ENCODE peak calls at places on chromosomes 11 and 22, in eight cellular contexts. One of them, this sample, is unnamed.

GRCh38 chr11:126480015-126480409 is 124.5 kb downstream of the ST3GAL4 start:
- DNase-seq in AG04450: no peak
- DNase-seq in dorsolateral prefrontal cortex: no peak
- DNase-seq in epithelial cell of esophagus: no peak
- DNase-seq in WTC11: no peak
- DNase-seq in glutamatergic neuron: peak; percentile 3
- DNase-seq in ovary: no peak
- DNase-seq in A549: no peak
- DNase-seq in this sample: no peak

GRCh38 chr11:29159552-29160465 is 857.0 kb downstream of the KCNA4 start:
- DNase-seq in glutamatergic neuron: peak; percentile 53
- DNase-seq in dorsolateral prefrontal cortex: peak; percentile 18
- DNase-seq in AG04450: peak; percentile 55
- DNase-seq in ovary: no peak
- DNase-seq in A549: peak; percentile 28
- DNase-seq in epithelial cell of esophagus: peak; percentile 72
- DNase-seq in WTC11: peak; percentile 64
- DNase-seq in this sample: no peak

GRCh38 chr11:44506375-44507016 is 59.0 kb upstream of the CD82 start:
- DNase-seq in A549: no peak
- DNase-seq in epithelial cell of esophagus: no peak
- DNase-seq in AG04450: no peak
- DNase-seq in ovary: no peak
- DNase-seq in glutamatergic neuron: no peak
- DNase-seq in dorsolateral prefrontal cortex: no peak
- DNase-seq in WTC11: no peak
- DNase-seq in this sample: no peak

GRCh38 chr11:118276422-118276821 is 12.3 kb upstream of the MPZL2 start:
- DNase-seq in WTC11: no peak
- DNase-seq in ovary: no peak
- DNase-seq in AG04450: no peak
- DNase-seq in A549: no peak
- DNase-seq in glutamatergic neuron: no peak
- DNase-seq in epithelial cell of esophagus: peak; percentile 87
- DNase-seq in dorsolateral prefrontal cortex: no peak
- DNase-seq in this sample: no peak

GRCh38 chr11:72036687-72037086 is 38.0 kb downstream of the IL18BP start:
- DNase-seq in WTC11: no peak
- DNase-seq in dorsolateral prefrontal cortex: no peak
- DNase-seq in epithelial cell of esophagus: no peak
- DNase-seq in A549: no peak
- DNase-seq in AG04450: no peak
- DNase-seq in ovary: no peak
- DNase-seq in glutamatergic neuron: no peak
- DNase-seq in this sample: no peak

GRCh38 chr11:125626381-125626950 is 1.5 kb downstream of the CHEK1 start:
- DNase-seq in glutamatergic neuron: peak; percentile 32
- DNase-seq in WTC11: peak; percentile 14
- DNase-seq in A549: peak; percentile 11
- DNase-seq in ovary: no peak
- DNase-seq in dorsolateral prefrontal cortex: no peak
- DNase-seq in epithelial cell of esophagus: no peak
- DNase-seq in AG04450: no peak
- DNase-seq in this sample: no peak

GRCh38 chr11:70095541-70096252 is 17.6 kb downstream of the ANO1 start:
- DNase-seq in AG04450: no peak
- DNase-seq in WTC11: no peak
- DNase-seq in glutamatergic neuron: no peak
- DNase-seq in ovary: no peak
- DNase-seq in A549: no peak
- DNase-seq in dorsolateral prefrontal cortex: no peak
- DNase-seq in epithelial cell of esophagus: no peak
- DNase-seq in this sample: no peak

GRCh38 chr11:2794419-2794795 is 91.2 kb downstream of the CDKN1C start:
- DNase-seq in dorsolateral prefrontal cortex: peak; percentile 0
- DNase-seq in AG04450: no peak
- DNase-seq in A549: no peak
- DNase-seq in WTC11: peak; percentile 4
- DNase-seq in epithelial cell of esophagus: no peak
- DNase-seq in glutamatergic neuron: peak; percentile 9
- DNase-seq in ovary: peak; percentile 7
- DNase-seq in this sample: peak; percentile 8

GRCh38 chr22:36873614-36874308 is 13.0 kb downstream of the NCF4 start:
- DNase-seq in epithelial cell of esophagus: peak; percentile 95
- DNase-seq in ovary: no peak
- DNase-seq in WTC11: peak; percentile 25
- DNase-seq in A549: peak; percentile 67
- DNase-seq in glutamatergic neuron: peak; percentile 37
- DNase-seq in AG04450: no peak
- DNase-seq in dorsolateral prefrontal cortex: no peak
- DNase-seq in this sample: peak; percentile 27

GRCh38 chr11:20566591-20567434 is 32.6 kb upstream of the SLC6A5 start:
- DNase-seq in AG04450: no peak
- DNase-seq in epithelial cell of esophagus: peak; percentile 95
- DNase-seq in glutamatergic neuron: no peak
- DNase-seq in WTC11: no peak
- DNase-seq in ovary: no peak
- DNase-seq in dorsolateral prefrontal cortex: no peak
- DNase-seq in A549: no peak
- DNase-seq in this sample: no peak

GRCh38 chr11:120096756-120097191 is 41.1 kb downstream of the TRIM29 start:
- DNase-seq in epithelial cell of esophagus: no peak
- DNase-seq in glutamatergic neuron: no peak
- DNase-seq in dorsolateral prefrontal cortex: no peak
- DNase-seq in WTC11: no peak
- DNase-seq in ovary: no peak
- DNase-seq in AG04450: no peak
- DNase-seq in A549: no peak
- DNase-seq in this sample: no peak

GRCh38 chr11:70503878-70504240 is 105.5 kb downstream of the CTTN start:
- DNase-seq in dorsolateral prefrontal cortex: no peak
- DNase-seq in glutamatergic neuron: no peak
- DNase-seq in WTC11: no peak
- DNase-seq in A549: no peak
- DNase-seq in ovary: no peak
- DNase-seq in AG04450: no peak
- DNase-seq in epithelial cell of esophagus: no peak
- DNase-seq in this sample: no peak

GRCh38 chr11:70496591-70497535 is 98.5 kb downstream of the CTTN start:
- DNase-seq in glutamatergic neuron: no peak
- DNase-seq in dorsolateral prefrontal cortex: no peak
- DNase-seq in epithelial cell of esophagus: no peak
- DNase-seq in AG04450: no peak
- DNase-seq in ovary: no peak
- DNase-seq in A549: no peak
- DNase-seq in WTC11: no peak
- DNase-seq in this sample: no peak

GRCh38 chr11:79375818-79376550 is 64.8 kb downstream of the TENM4 start:
- DNase-seq in A549: no peak
- DNase-seq in epithelial cell of esophagus: peak; percentile 98
- DNase-seq in glutamatergic neuron: no peak
- DNase-seq in dorsolateral prefrontal cortex: no peak
- DNase-seq in WTC11: peak; percentile 25
- DNase-seq in ovary: no peak
- DNase-seq in AG04450: no peak
- DNase-seq in this sample: no peak

GRCh38 chr11:119493712-119494111 is 70.7 kb upstream of the THY1 start:
- DNase-seq in dorsolateral prefrontal cortex: no peak
- DNase-seq in WTC11: peak; percentile 86
- DNase-seq in A549: no peak
- DNase-seq in epithelial cell of esophagus: peak; percentile 81
- DNase-seq in AG04450: no peak
- DNase-seq in ovary: no peak
- DNase-seq in glutamatergic neuron: no peak
- DNase-seq in this sample: no peak

GRCh38 chr22:35599364-35599763 is 17.8 kb downstream of the MB start:
- DNase-seq in WTC11: no peak
- DNase-seq in AG04450: no peak
- DNase-seq in A549: no peak
- DNase-seq in glutamatergic neuron: no peak
- DNase-seq in dorsolateral prefrontal cortex: no peak
- DNase-seq in ovary: no peak
- DNase-seq in epithelial cell of esophagus: no peak
- DNase-seq in this sample: no peak

GRCh38 chr11:124841186-124841585 is 24.0 kb upstream of the ROBO3 start:
- DNase-seq in dorsolateral prefrontal cortex: no peak
- DNase-seq in glutamatergic neuron: no peak
- DNase-seq in A549: no peak
- DNase-seq in WTC11: no peak
- DNase-seq in epithelial cell of esophagus: peak; percentile 63
- DNase-seq in ovary: no peak
- DNase-seq in AG04450: no peak
- DNase-seq in this sample: no peak

GRCh38 chr11:60945295-60945667 is 6.7 kb downstream of the SLC15A3 start:
- DNase-seq in epithelial cell of esophagus: no peak
- DNase-seq in glutamatergic neuron: no peak
- DNase-seq in WTC11: no peak
- DNase-seq in A549: no peak
- DNase-seq in ovary: no peak
- DNase-seq in dorsolateral prefrontal cortex: no peak
- DNase-seq in AG04450: no peak
- DNase-seq in this sample: no peak

GRCh38 chr11:60942207-60942606 is 9.8 kb downstream of the SLC15A3 start:
- DNase-seq in WTC11: no peak
- DNase-seq in epithelial cell of esophagus: peak; percentile 51
- DNase-seq in AG04450: no peak
- DNase-seq in A549: no peak
- DNase-seq in glutamatergic neuron: peak; percentile 59
- DNase-seq in dorsolateral prefrontal cortex: no peak
- DNase-seq in ovary: no peak
- DNase-seq in this sample: no peak

GRCh38 chr11:60942970-60943565 is 8.9 kb downstream of the SLC15A3 start:
- DNase-seq in A549: no peak
- DNase-seq in dorsolateral prefrontal cortex: no peak
- DNase-seq in ovary: no peak
- DNase-seq in glutamatergic neuron: no peak
- DNase-seq in AG04450: no peak
- DNase-seq in epithelial cell of esophagus: peak; percentile 97
- DNase-seq in WTC11: no peak
- DNase-seq in this sample: no peak

GRCh38 chr11:60946601-60947265 is 5.2 kb downstream of the SLC15A3 start:
- DNase-seq in epithelial cell of esophagus: no peak
- DNase-seq in AG04450: no peak
- DNase-seq in A549: no peak
- DNase-seq in dorsolateral prefrontal cortex: no peak
- DNase-seq in ovary: no peak
- DNase-seq in glutamatergic neuron: no peak
- DNase-seq in WTC11: no peak
- DNase-seq in this sample: no peak

DNA sequence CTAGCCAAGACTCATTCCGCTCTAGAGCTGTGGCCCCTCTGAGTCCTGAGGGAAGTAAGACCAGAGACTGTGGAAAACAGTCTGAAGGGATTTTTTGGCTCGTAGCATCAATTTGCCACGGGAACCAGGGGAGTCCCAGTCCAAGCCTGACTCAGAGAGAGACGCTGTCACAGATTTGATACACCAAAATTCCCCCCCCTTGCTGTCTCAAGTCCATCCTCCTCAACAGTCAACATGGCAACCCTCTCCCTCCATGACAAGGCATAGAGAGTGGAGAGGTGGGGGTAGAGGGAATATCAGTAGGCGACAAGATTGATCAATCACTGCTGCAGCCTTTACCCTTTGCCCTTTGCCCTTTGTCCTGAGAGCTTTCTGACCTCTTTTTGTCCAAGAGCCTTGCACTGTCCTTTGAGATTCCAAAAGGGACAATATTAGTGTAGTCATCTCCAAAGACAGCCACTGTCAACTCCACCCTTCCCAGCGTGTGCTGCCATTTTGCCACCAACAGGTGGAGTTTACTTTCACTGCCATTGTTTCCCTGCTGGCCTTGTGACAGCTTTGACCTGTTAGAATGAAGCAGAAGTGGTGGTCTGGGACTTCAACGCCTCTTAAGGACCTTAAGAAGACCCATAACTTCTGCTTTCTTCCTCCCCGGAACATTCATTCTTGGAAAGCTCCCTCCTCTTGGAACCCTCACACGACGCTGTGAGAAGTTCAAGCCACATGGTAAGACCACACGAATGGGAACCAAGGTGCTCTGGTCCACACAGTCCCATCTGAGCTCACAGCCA is 7.3 kb downstream of the SLC15A3 start:
- DNase-seq in WTC11: no peak
- DNase-seq in epithelial cell of esophagus: no peak
- DNase-seq in ovary: no peak
- DNase-seq in dorsolateral prefrontal cortex: no peak
- DNase-seq in AG04450: no peak
- DNase-seq in glutamatergic neuron: no peak
- DNase-seq in A549: peak; percentile 25
- DNase-seq in this sample: no peak
- TF ChIP-seq CTCF in WTC11: peak; percentile 14
- TF ChIP-seq CTCF in epithelial cell of esophagus: peak; percentile 45
- TF ChIP-seq CTCF in ovary: no peak
- TF ChIP-seq CTCF in dorsolateral prefrontal cortex: no peak
- TF ChIP-seq CTCF in AG04450: peak; percentile 34
- TF ChIP-seq CTCF in glutamatergic neuron: peak; percentile 34
- TF ChIP-seq CTCF in A549: no peak
- TF ChIP-seq CTCF in this sample: no peak

DNA sequence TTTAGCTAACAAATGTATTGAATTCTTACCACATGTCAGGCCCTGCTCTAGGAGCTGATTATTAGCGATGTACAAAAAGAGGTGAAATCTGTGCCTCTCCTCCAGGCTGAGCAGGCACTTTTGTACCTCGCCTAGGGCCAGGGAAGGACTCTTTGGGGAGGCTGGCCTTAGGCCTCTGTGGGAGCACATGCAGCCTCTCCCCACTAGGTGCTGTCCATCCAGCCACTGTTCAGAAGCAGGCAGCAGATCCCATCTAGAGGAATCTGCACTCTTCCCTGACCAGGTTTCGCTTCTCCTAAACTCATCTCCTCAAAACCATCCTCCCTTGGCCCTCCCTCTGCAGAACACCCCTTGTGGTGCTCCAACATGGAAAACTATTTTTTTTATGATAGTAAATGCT is 51.9 kb upstream of the WT1 start:
- DNase-seq in ovary: no peak
- DNase-seq in epithelial cell of esophagus: peak; percentile 3
- DNase-seq in glutamatergic neuron: peak; percentile 26
- DNase-seq in AG04450: no peak
- DNase-seq in WTC11: peak; percentile 34
- DNase-seq in dorsolateral prefrontal cortex: no peak
- DNase-seq in A549: peak; percentile 41
- DNase-seq in this sample: no peak
- TF ChIP-seq CTCF in ovary: no peak
- TF ChIP-seq CTCF in epithelial cell of esophagus: no peak
- TF ChIP-seq CTCF in glutamatergic neuron: peak; percentile 49
- TF ChIP-seq CTCF in AG04450: peak; percentile 29
- TF ChIP-seq CTCF in WTC11: no peak
- TF ChIP-seq CTCF in dorsolateral prefrontal cortex: no peak
- TF ChIP-seq CTCF in A549: no peak
- TF ChIP-seq CTCF in this sample: no peak

GRCh38 chr11:123054301-123055065 is 7.5 kb downstream of the HSPA8 start:
- DNase-seq in dorsolateral prefrontal cortex: no peak
- DNase-seq in epithelial cell of esophagus: peak; percentile 72
- DNase-seq in glutamatergic neuron: no peak
- DNase-seq in A549: peak; percentile 55
- DNase-seq in AG04450: peak; percentile 39
- DNase-seq in ovary: no peak
- DNase-seq in WTC11: no peak
- DNase-seq in this sample: no peak
- TF ChIP-seq CTCF in dorsolateral prefrontal cortex: peak; percentile 87
- TF ChIP-seq CTCF in epithelial cell of esophagus: peak; percentile 69
- TF ChIP-seq CTCF in glutamatergic neuron: peak; percentile 82
- TF ChIP-seq CTCF in A549: peak; percentile 60
- TF ChIP-seq CTCF in AG04450: peak; percentile 74
- TF ChIP-seq CTCF in ovary: peak; percentile 34
- TF ChIP-seq CTCF in WTC11: peak; percentile 52
- TF ChIP-seq CTCF in this sample: peak; percentile 62

GRCh38 chr11:12137938-12138731 is 27.7 kb downstream of the MICAL2 start:
- DNase-seq in ovary: no peak
- DNase-seq in glutamatergic neuron: no peak
- DNase-seq in WTC11: no peak
- DNase-seq in epithelial cell of esophagus: peak; percentile 87
- DNase-seq in AG04450: peak; percentile 83
- DNase-seq in A549: no peak
- DNase-seq in dorsolateral prefrontal cortex: peak; percentile 60
- DNase-seq in this sample: no peak
- TF ChIP-seq CTCF in ovary: no peak
- TF ChIP-seq CTCF in glutamatergic neuron: no peak
- TF ChIP-seq CTCF in WTC11: no peak
- TF ChIP-seq CTCF in epithelial cell of esophagus: no peak
- TF ChIP-seq CTCF in AG04450: no peak
- TF ChIP-seq CTCF in A549: no peak
- TF ChIP-seq CTCF in dorsolateral prefrontal cortex: no peak
- TF ChIP-seq CTCF in this sample: no peak